ENCODE peak calls at places on chromosomes 11 and 22, in nine cellular contexts. L, F, U, V, J, I, T, W and D are unnamed samples.
A peak's percentile ranks its signal among the peaks of the same experiment; 100 is the strongest.

GRCh38 chr11:110295487-110296225 is 758 bp downstream of the RDX start:
- DNase-seq in L (peak; percentile 30), F (peak; percentile 70), U (peak; percentile 53), V (peak; percentile 54), J (peak; percentile 34), I (peak; percentile 42), T (peak; percentile 47), W (peak; percentile 79), D (peak; percentile 67)

GRCh38 chr11:75735181-75735845 is 17.7 kb downstream of the MOGAT2 start:
- DNase-seq in L (no peak), F (peak; percentile 21), U (no peak), V (no peak), J (no peak), I (no peak), T (no peak), W (no peak), D (no peak)

GRCh38 chr22:29267858-29268510 is at the start of the genes EWSR1 and RHBDD3:
- DNase-seq in L (peak; percentile 93), F (peak; percentile 98), U (peak; percentile 94), V (peak; percentile 94), J (peak; percentile 97), I (peak; percentile 95), T (peak; percentile 95), W (peak; percentile 97), D (peak; percentile 98)

GRCh38 chr11:1568451-1568911 is 3.6 kb downstream of the DUSP8 start:
- DNase-seq in L (peak; percentile 72), F (peak; percentile 80), U (peak; percentile 80), V (no peak), J (no peak), I (no peak), T (no peak), W (peak; percentile 88), D (no peak)

GRCh38 chr11:73921180-73921579 is 29.6 kb upstream of the DNAJB13 start:
- DNase-seq in L (no peak), F (no peak), U (no peak), V (no peak), J (no peak), I (no peak), T (no peak), W (no peak), D (no peak)

GRCh38 chr11:9438611-9439010 is 22.2 kb upstream of the ZNF143 start:
- DNase-seq in L (no peak), F (no peak), U (no peak), V (no peak), J (no peak), I (no peak), T (no peak), W (no peak), D (no peak)

GRCh38 chr11:114082415-114082748 is 22.9 kb downstream of the ZBTB16 start:
- DNase-seq in L (no peak), F (no peak), U (no peak), V (no peak), J (no peak), I (no peak), T (no peak), W (no peak), D (no peak)

GRCh38 chr11:128411812-128412211 is 175.5 kb downstream of the ETS1 start:
- DNase-seq in L (no peak), F (no peak), U (no peak), V (no peak), J (no peak), I (no peak), T (no peak), W (no peak), D (no peak)

GRCh38 chr22:48746789-48747425 is 1080.8 kb downstream of the BRD1 start:
- DNase-seq in L (no peak), F (peak; percentile 33), U (no peak), V (peak; percentile 40), J (no peak), I (peak; percentile 25), T (no peak), W (no peak), D (no peak)

GRCh38 chr11:73206751-73207280 is 11.3 kb upstream of the P2RY2 start:
- DNase-seq in L (no peak), F (no peak), U (no peak), V (no peak), J (no peak), I (no peak), T (no peak), W (no peak), D (no peak)

GRCh38 chr11:120985718-120986569 is 38.0 kb upstream of the TBCEL start:
- DNase-seq in L (no peak), F (peak; percentile 80), U (peak; percentile 30), V (no peak), J (peak; percentile 22), I (peak; percentile 54), T (peak; percentile 24), W (peak; percentile 85), D (peak; percentile 15)

GRCh38 chr11:44223261-44223660 is 86.7 kb downstream of the ALX4 start:
- DNase-seq in L (no peak), F (no peak), U (no peak), V (no peak), J (no peak), I (no peak), T (no peak), W (no peak), D (no peak)

GRCh38 chr11:45147871-45148270 is 1.4 kb downstream of the PRDM11 start:
- DNase-seq in L (no peak), F (no peak), U (no peak), V (peak; percentile 31), J (no peak), I (peak; percentile 26), T (no peak), W (no peak), D (no peak)

GRCh38 chr11:122882809-122883681 is 486 bp downstream of the JHY start:
- DNase-seq in L (peak; percentile 50), F (peak; percentile 59), U (peak; percentile 51), V (peak; percentile 67), J (peak; percentile 30), I (peak; percentile 59), T (peak; percentile 55), W (peak; percentile 80), D (no peak)

GRCh38 chr11:33652930-33653329 is 47.7 kb downstream of the C11orf91 start:
- DNase-seq in L (no peak), F (no peak), U (no peak), V (no peak), J (no peak), I (no peak), T (no peak), W (no peak), D (no peak)

GRCh38 chr11:22338465-22338810 is 257 bp downstream of the SLC17A6 start:
- DNase-seq in L (no peak), F (no peak), U (no peak), V (no peak), J (no peak), I (no peak), T (no peak), W (peak; percentile 5), D (no peak)

GRCh38 chr11:33542921-33543320 is 157.7 kb downstream of the C11orf91 start:
- DNase-seq in L (no peak), F (peak; percentile 80), U (peak; percentile 28), V (no peak), J (peak; percentile 17), I (peak; percentile 54), T (peak; percentile 43), W (peak; percentile 60), D (peak; percentile 76)

DNA sequence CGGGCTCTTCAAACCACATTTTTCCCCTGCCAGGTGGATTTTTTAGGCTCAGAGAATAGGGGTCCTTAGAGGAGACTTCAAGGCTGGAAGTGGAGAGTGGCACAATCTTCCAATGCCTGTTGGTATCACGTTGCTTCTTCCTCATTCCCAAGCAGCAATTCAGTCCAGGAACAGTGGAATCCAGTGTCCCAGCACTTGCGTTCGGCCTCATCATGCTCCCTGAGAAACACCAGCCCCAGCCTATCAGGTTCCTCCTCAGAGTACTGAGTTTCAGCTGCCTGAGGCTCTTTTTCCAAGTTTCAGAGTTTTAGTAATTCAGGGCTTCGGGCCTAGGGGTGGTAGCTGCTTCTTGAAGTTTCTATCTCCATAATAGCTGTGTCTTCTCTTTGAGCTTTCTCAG is 31.9 kb upstream of the NRGN start:
- DNase-seq in L (no peak), F (no peak), U (no peak), V (no peak), J (no peak), I (no peak), T (no peak), W (no peak), D (no peak)
- H3K4me3 ChIP-seq in L (no peak overlapping the region), F (no peak overlapping the region), U (no peak overlapping the region), V (no peak overlapping the region), J (no peak overlapping the region), I (no peak overlapping the region), T (no peak overlapping the region), W (no peak overlapping the region), D (no peak overlapping the region)

DNA sequence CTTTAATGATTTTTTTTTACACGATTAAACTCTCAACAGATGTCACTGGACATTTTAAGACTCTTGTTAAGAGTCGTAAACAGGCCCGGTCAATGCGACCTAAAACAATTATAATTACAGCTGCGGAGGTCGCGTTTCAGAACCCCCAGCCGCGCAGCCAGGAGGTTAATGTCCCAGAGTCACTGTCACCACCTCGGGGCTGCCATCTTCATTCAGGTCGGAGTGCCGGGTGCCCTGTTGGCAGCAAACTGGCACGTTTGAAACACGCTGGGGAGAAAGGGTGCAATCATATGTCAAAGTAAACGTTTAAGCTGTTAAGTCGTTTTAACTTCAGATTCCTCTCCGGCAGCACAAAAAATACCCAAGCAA is 711 bp upstream of the PHF21B start:
- DNase-seq in L (no peak), F (no peak), U (no peak), V (no peak), J (no peak), I (no peak), T (no peak), W (no peak), D (no peak)
- H3K27ac ChIP-seq in L (no peak overlapping the region), F (no peak overlapping the region), U (no peak overlapping the region), V (no peak overlapping the region), J (peak overlapping the region; percentile 72), I (no peak overlapping the region), T (no peak overlapping the region), W (peak overlapping the region; percentile 84), D (peak overlapping the region; percentile 52)

DNA sequence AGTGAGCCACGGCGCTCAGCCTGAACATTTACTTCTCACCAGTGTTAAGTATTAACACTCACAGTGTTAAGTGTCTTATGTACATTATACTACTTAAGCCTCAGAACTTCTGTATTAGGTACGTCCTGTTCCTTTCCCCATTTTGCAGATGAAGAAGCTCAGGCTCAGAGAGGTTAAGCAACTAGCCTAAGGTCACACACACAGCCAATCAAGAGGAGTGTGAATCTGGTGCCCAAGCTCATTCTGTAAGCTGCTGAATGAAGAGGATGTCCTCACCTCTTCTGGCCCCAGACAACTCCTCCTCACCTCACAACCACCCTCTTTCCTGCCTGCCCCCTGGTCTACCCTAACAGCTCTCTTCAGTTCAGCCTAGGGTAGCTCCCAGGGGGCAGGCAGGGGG is 29.9 kb downstream of the CREB3L1 start:
- DNase-seq in L (no peak), F (no peak), U (no peak), V (no peak), J (no peak), I (no peak), T (no peak), W (no peak), D (no peak)
- H3K27me3 ChIP-seq in L (no peaks in the 10 kb centered on the region), F (no peaks in the 10 kb centered on the region), U (no peaks in the 10 kb centered on the region), V (no peaks in the 10 kb centered on the region), J (no peaks in the 10 kb centered on the region), I (no peaks in the 10 kb centered on the region), T (no peaks in the 10 kb centered on the region), W (no peaks in the 10 kb centered on the region), D (no peaks in the 10 kb centered on the region)

DNA sequence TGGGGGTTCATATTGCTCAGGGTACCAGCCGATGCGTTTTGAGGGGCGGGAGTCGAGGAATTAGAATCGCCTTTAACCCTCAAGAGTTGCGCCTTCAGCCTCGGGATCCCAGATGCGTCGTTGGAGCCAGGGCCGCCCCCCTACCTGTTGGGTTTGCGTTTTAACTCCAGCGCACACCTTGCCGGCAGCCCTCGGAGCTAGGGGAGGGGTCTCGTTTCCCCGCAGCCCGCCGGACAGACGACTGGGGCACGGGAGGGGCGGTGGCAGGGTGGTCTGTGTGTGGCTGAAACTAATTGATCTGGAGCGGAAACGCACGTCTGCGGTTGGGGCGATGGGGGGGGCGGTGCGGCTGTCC is 3.4 kb upstream of the CCND1 start:
- DNase-seq in L (no peak), F (no peak), U (no peak), V (peak; percentile 50), J (no peak), I (no peak), T (no peak), W (peak; percentile 55), D (no peak)
- H3K4me3 ChIP-seq in L (no peak overlapping the region), F (no peak overlapping the region), U (no peak overlapping the region), V (peak overlapping the region; percentile 89), J (no peak overlapping the region), I (no peak overlapping the region), T (peak overlapping the region; percentile 96), W (peak overlapping the region; percentile 94), D (no peak overlapping the region)